ENCODE peak calls at places on chromosomes 5 and 9, in eight cellular contexts. O, G, Q, H, E, F, M and X are unnamed samples.

GRCh38 chr5:19767987-19768386 is 220.0 kb downstream of the CDH18 start:
- DNase-seq in O (no peak), G (peak; percentile 54), Q (no peak), H (no peak), E (no peak), F (no peak), M (no peak), X (peak; percentile 78)

GRCh38 chr5:9932770-9933169 is 302.6 kb upstream of the TAS2R1 start:
- DNase-seq in O (peak; percentile 60), G (peak; percentile 81), Q (no peak), H (peak; percentile 36), E (no peak), F (no peak), M (no peak), X (no peak)

GRCh38 chr9:137313326-137313920 is 11.4 kb upstream of the NRARP start:
- DNase-seq in O (no peak), G (no peak), Q (no peak), H (peak; percentile 26), E (no peak), F (no peak), M (no peak), X (no peak)

GRCh38 chr5:56951946-56952691 is at the start of gene MIER3:
- DNase-seq in O (peak; percentile 72), G (peak; percentile 71), Q (peak; percentile 44), H (peak; percentile 96), E (peak; percentile 60), F (peak; percentile 66), M (peak; percentile 67), X (peak; percentile 71)

GRCh38 chr5:174825587-174825986 is 101.2 kb downstream of the MSX2 start:
- DNase-seq in O (no peak), G (peak; percentile 29), Q (no peak), H (no peak), E (no peak), F (no peak), M (no peak), X (no peak)

GRCh38 chr5:78803386-78803785 is 154.8 kb upstream of the LHFPL2 start:
- DNase-seq in O (no peak), G (peak; percentile 14), Q (no peak), H (no peak), E (no peak), F (no peak), M (no peak), X (no peak)

GRCh38 chr5:57735754-57736153 is 253.1 kb upstream of the ACTBL2 start:
- DNase-seq in O (peak; percentile 83), G (peak; percentile 94), Q (no peak), H (peak; percentile 60), E (no peak), F (no peak), M (no peak), X (peak; percentile 70)

GRCh38 chr5:139982975-139983240 is 60.2 kb downstream of the NRG2 start:
- DNase-seq in O (peak; percentile 34), G (no peak), Q (no peak), H (no peak), E (no peak), F (no peak), M (no peak), X (no peak)

GRCh38 chr5:170443624-170444023 is 54.5 kb upstream of the KCNMB1 start:
- DNase-seq in O (no peak), G (no peak), Q (no peak), H (no peak), E (no peak), F (no peak), M (no peak), X (no peak)

GRCh38 chr9:4305586-4305985 is 5.7 kb upstream of the GLIS3 start:
- DNase-seq in O (no peak), G (no peak), Q (no peak), H (no peak), E (no peak), F (no peak), M (no peak), X (no peak)

GRCh38 chr9:136048560-136049411 is 46.3 kb downstream of the NACC2 start:
- DNase-seq in O (no peak), G (no peak), Q (no peak), H (no peak), E (no peak), F (no peak), M (no peak), X (no peak)

GRCh38 chr9:115006660-115007059 is 76.3 kb upstream of the TNFSF8 start:
- DNase-seq in O (peak; percentile 96), G (peak; percentile 90), Q (no peak), H (peak; percentile 32), E (no peak), F (peak; percentile 38), M (no peak), X (no peak)

GRCh38 chr9:19102181-19102630 is 498 bp downstream of the HAUS6 start:
- DNase-seq in O (no peak), G (peak; percentile 36), Q (peak; percentile 1), H (peak; percentile 24), E (no peak), F (peak; percentile 15), M (no peak), X (peak; percentile 17)

GRCh38 chr9:94984891-94985476 is 258.5 kb downstream of the AOPEP start:
- DNase-seq in O (no peak), G (no peak), Q (no peak), H (no peak), E (no peak), F (no peak), M (no peak), X (no peak)

GRCh38 chr9:9498147-9498546 is 1114.7 kb downstream of the PTPRD start:
- DNase-seq in O (no peak), G (no peak), Q (no peak), H (no peak), E (no peak), F (no peak), M (no peak), X (no peak)

GRCh38 chr5:12959744-12960143 is 984.7 kb downstream of the DNAH5 start:
- DNase-seq in O (no peak), G (no peak), Q (no peak), H (no peak), E (no peak), F (no peak), M (no peak), X (no peak)

GRCh38 chr5:54455413-54456157 is at the start of gene HSPB3:
- DNase-seq in O (peak; percentile 91), G (peak; percentile 6), Q (no peak), H (peak; percentile 35), E (no peak), F (no peak), M (no peak), X (no peak)

GRCh38 chr9:117021881-117022280 is 334.8 kb downstream of the TRIM32 start:
- DNase-seq in O (no peak), G (no peak), Q (no peak), H (no peak), E (no peak), F (no peak), M (peak; percentile 82), X (no peak)

GRCh38 chr5:95861221-95861857 is 38.8 kb upstream of the GLRX start:
- DNase-seq in O (peak; percentile 98), G (peak; percentile 100), Q (no peak), H (peak; percentile 77), E (no peak), F (no peak), M (no peak), X (peak; percentile 97)

GRCh38 chr9:108680946-108681345 is 174.8 kb downstream of the ACTL7B start:
- DNase-seq in O (no peak), G (no peak), Q (no peak), H (no peak), E (no peak), F (no peak), M (no peak), X (no peak)

GRCh38 chr5:83577036-83577636 is 105.6 kb downstream of the VCAN start:
- DNase-seq in O (no peak), G (peak; percentile 67), Q (no peak), H (no peak), E (no peak), F (no peak), M (no peak), X (peak; percentile 95)

GRCh38 chr5:74055446-74056097 is 429.6 kb downstream of the ARHGEF28 start:
- DNase-seq in O (no peak), G (no peak), Q (no peak), H (no peak), E (no peak), F (no peak), M (no peak), X (peak; percentile 32)